ENCODE peak calls at places on chromosome 10, in six cellular contexts. One of them, this sample, is unnamed. For H3K9me3, the result is how much of the 10 kb centered on the place peaks cover.

GRCh38 chr10:59176241-59177030 is at the start of gene PHYHIPL:
- DNase-seq in neural progenitor cell: peak
- DNase-seq in OCI-LY7: no peak
- DNase-seq in tibial nerve: no peak
- DNase-seq in stomach: no peak
- DNase-seq in right lobe of liver: peak
- DNase-seq in this sample: no peak

GRCh38 chr10:34655286-34656170 is 159.6 kb downstream of the PARD3 start:
- DNase-seq in OCI-LY7: peak
- DNase-seq in tibial nerve: no peak
- DNase-seq in stomach: peak
- DNase-seq in right lobe of liver: no peak
- DNase-seq in neural progenitor cell: peak
- DNase-seq in this sample: peak

GRCh38 chr10:122120008-122120744 is 131.2 kb downstream of the TACC2 start:
- DNase-seq in tibial nerve: no peak
- DNase-seq in OCI-LY7: no peak
- DNase-seq in neural progenitor cell: no peak
- DNase-seq in right lobe of liver: no peak
- DNase-seq in stomach: no peak
- DNase-seq in this sample: no peak

GRCh38 chr10:91410638-91411367 is 659 bp downstream of the HECTD2 start:
- DNase-seq in right lobe of liver: no peak
- DNase-seq in neural progenitor cell: peak
- DNase-seq in tibial nerve: no peak
- DNase-seq in OCI-LY7: no peak
- DNase-seq in stomach: no peak
- DNase-seq in this sample: no peak

GRCh38 chr10:64091889-64092288 is 570.7 kb downstream of the REEP3 start:
- DNase-seq in stomach: no peak
- DNase-seq in right lobe of liver: no peak
- DNase-seq in neural progenitor cell: peak
- DNase-seq in tibial nerve: no peak
- DNase-seq in OCI-LY7: no peak
- DNase-seq in this sample: no peak

GRCh38 chr10:42864575-42864974 is 82.0 kb downstream of the BMS1 start:
- DNase-seq in neural progenitor cell: peak
- DNase-seq in stomach: no peak
- DNase-seq in right lobe of liver: no peak
- DNase-seq in OCI-LY7: peak
- DNase-seq in tibial nerve: no peak
- DNase-seq in this sample: no peak

GRCh38 chr10:59362991-59363390 is 642 bp upstream of the FAM13C start:
- DNase-seq in neural progenitor cell: peak
- DNase-seq in stomach: peak
- DNase-seq in tibial nerve: peak
- DNase-seq in OCI-LY7: no peak
- DNase-seq in right lobe of liver: peak
- DNase-seq in this sample: peak

GRCh38 chr10:132337019-132337418 is 5.0 kb downstream of the LRRC27 start:
- DNase-seq in right lobe of liver: no peak
- DNase-seq in stomach: peak
- DNase-seq in tibial nerve: no peak
- DNase-seq in neural progenitor cell: peak
- DNase-seq in OCI-LY7: peak
- DNase-seq in this sample: no peak

GRCh38 chr10:43913676-43914235 is 265.1 kb upstream of the ZNF32 start:
- DNase-seq in OCI-LY7: peak
- DNase-seq in neural progenitor cell: no peak
- DNase-seq in stomach: no peak
- DNase-seq in right lobe of liver: peak
- DNase-seq in tibial nerve: no peak
- DNase-seq in this sample: no peak

GRCh38 chr10:54067361-54067760 is 733.7 kb downstream of the PCDH15 start:
- DNase-seq in OCI-LY7: no peak
- DNase-seq in tibial nerve: no peak
- DNase-seq in right lobe of liver: no peak
- DNase-seq in stomach: no peak
- DNase-seq in neural progenitor cell: no peak
- DNase-seq in this sample: no peak

DNA sequence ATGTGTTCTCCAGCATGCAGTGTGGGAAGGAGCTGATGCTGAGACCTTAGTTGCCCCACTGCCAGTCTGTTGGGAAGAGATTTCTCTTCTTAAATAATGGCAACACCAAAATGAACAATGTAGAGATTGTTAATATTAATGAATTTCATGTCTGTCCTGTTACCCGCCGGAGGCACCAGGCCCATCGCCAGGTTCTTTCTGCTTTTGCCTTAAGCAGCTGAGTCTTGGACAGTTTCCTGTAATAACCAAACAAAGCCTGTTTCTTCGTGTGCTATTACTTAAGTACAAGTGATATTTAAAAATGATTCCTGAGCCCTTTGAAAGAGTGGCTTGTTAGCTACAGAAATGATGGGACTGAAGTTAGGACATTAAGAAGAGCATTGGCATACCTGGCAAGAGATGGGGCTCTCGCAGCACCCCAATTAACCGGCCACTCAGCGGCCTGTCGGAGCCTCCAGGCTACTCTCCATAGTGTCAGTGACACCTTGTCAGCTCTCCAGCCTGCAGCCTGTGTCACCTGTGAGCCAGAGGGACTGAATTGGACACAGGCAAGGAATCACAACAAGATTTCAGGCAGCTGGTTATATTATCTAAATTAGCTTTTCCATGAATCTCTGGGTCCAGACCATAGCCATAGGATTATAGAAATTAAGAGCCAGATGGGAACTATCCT is 142.0 kb downstream of the CELF2 start:
- DNase-seq in right lobe of liver: no peak
- DNase-seq in OCI-LY7: no peak
- DNase-seq in tibial nerve: no peak
- DNase-seq in neural progenitor cell: no peak
- DNase-seq in stomach: no peak
- DNase-seq in this sample: no peak
- H3K27ac ChIP-seq in right lobe of liver: no peak
- H3K27ac ChIP-seq in OCI-LY7: no peak
- H3K27ac ChIP-seq in tibial nerve: peak
- H3K27ac ChIP-seq in neural progenitor cell: no peak
- H3K27ac ChIP-seq in stomach: no peak
- H3K27ac ChIP-seq in this sample: no peak

GRCh38 chr10:30977385-30977784 is 54.3 kb downstream of the ZNF438 start:
- DNase-seq in stomach: no peak
- DNase-seq in tibial nerve: no peak
- DNase-seq in neural progenitor cell: no peak
- DNase-seq in right lobe of liver: no peak
- DNase-seq in OCI-LY7: no peak
- DNase-seq in this sample: no peak

GRCh38 chr10:30985552-30985951 is 46.1 kb downstream of the ZNF438 start:
- DNase-seq in OCI-LY7: no peak
- DNase-seq in stomach: no peak
- DNase-seq in tibial nerve: no peak
- DNase-seq in right lobe of liver: no peak
- DNase-seq in neural progenitor cell: no peak
- DNase-seq in this sample: no peak

GRCh38 chr10:30984563-30985328 is 46.9 kb downstream of the ZNF438 start:
- DNase-seq in right lobe of liver: no peak
- DNase-seq in neural progenitor cell: no peak
- DNase-seq in tibial nerve: no peak
- DNase-seq in OCI-LY7: no peak
- DNase-seq in stomach: no peak
- DNase-seq in this sample: peak

GRCh38 chr10:30979956-30980355 is 51.7 kb downstream of the ZNF438 start:
- DNase-seq in tibial nerve: no peak
- DNase-seq in OCI-LY7: no peak
- DNase-seq in right lobe of liver: no peak
- DNase-seq in neural progenitor cell: no peak
- DNase-seq in stomach: no peak
- DNase-seq in this sample: no peak

DNA sequence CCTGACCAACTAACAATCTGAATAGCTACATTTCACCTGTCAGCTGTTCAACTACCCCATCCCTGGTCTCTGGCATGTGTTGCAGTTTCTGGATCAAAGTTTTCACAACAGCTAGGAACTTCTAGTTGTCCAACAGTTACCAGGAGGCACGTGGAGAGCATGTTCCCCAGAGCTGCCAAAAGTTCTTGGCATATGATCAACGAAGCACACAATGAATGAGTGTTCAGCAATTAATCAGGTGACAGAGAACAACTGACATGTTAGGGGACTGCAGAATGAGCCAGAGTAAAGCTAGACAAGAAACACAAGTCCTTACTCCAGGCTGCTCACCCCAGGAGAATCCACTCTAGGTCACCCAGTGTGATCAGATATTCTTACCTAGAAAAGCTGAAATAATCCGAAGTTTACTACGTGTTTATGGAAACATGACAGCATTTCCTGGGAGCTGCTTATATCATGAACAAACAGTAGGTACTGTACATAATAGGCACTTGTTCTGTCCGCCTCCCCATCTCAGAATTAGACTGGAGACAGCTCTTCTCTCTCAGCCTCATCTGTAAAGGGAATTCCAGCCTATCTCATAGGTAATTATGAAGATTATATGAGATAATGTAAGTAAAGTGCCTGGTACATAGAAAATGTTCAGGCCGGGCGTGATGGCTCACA is 50.6 kb downstream of the ZNF438 start:
- DNase-seq in tibial nerve: peak
- DNase-seq in neural progenitor cell: no peak
- DNase-seq in stomach: peak
- DNase-seq in OCI-LY7: no peak
- DNase-seq in right lobe of liver: peak
- DNase-seq in this sample: no peak
- H3K9me3 ChIP-seq in tibial nerve: under half
- H3K9me3 ChIP-seq in neural progenitor cell: under half
- H3K9me3 ChIP-seq in stomach: under half
- H3K9me3 ChIP-seq in OCI-LY7: under half
- H3K9me3 ChIP-seq in right lobe of liver: under half
- H3K9me3 ChIP-seq in this sample: under half

GRCh38 chr10:124062390-124062789 is 31.0 kb downstream of the CHST15 start:
- DNase-seq in OCI-LY7: no peak
- DNase-seq in stomach: no peak
- DNase-seq in right lobe of liver: no peak
- DNase-seq in neural progenitor cell: no peak
- DNase-seq in tibial nerve: no peak
- DNase-seq in this sample: no peak

GRCh38 chr10:124064676-124065075 is 28.7 kb downstream of the CHST15 start:
- DNase-seq in OCI-LY7: peak
- DNase-seq in right lobe of liver: no peak
- DNase-seq in stomach: no peak
- DNase-seq in neural progenitor cell: no peak
- DNase-seq in tibial nerve: no peak
- DNase-seq in this sample: no peak

GRCh38 chr10:124064158-124064603 is 29.2 kb downstream of the CHST15 start:
- DNase-seq in stomach: no peak
- DNase-seq in neural progenitor cell: no peak
- DNase-seq in tibial nerve: no peak
- DNase-seq in OCI-LY7: no peak
- DNase-seq in right lobe of liver: no peak
- DNase-seq in this sample: no peak

GRCh38 chr10:124065382-124066155 is 27.8 kb downstream of the CHST15 start:
- DNase-seq in OCI-LY7: no peak
- DNase-seq in neural progenitor cell: peak
- DNase-seq in right lobe of liver: no peak
- DNase-seq in stomach: no peak
- DNase-seq in tibial nerve: no peak
- DNase-seq in this sample: no peak

DNA sequence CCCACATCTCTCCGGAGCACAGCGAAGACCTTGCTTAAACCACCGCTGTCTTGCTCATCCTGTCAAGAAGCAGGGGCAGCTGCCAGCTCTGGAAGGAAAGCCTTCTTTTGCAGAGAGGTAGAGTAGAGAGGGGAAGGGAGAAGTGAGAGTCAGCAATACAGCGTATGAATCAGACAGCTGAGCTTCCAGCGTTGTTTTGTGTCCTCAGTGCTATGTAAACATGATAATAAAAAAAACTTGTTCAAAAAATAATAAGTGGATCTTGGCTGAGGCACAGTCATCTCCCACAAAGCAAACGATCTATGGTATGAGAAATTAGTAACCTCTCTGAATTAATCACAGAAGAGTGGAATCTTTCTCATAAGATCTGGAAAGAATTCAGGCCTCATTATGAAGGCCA is 29.7 kb downstream of the CHST15 start:
- DNase-seq in OCI-LY7: peak
- DNase-seq in neural progenitor cell: no peak
- DNase-seq in tibial nerve: no peak
- DNase-seq in stomach: no peak
- DNase-seq in right lobe of liver: no peak
- DNase-seq in this sample: peak
- H3K27ac ChIP-seq in OCI-LY7: peak
- H3K27ac ChIP-seq in neural progenitor cell: no peak
- H3K27ac ChIP-seq in tibial nerve: peak
- H3K27ac ChIP-seq in stomach: peak
- H3K27ac ChIP-seq in right lobe of liver: peak
- H3K27ac ChIP-seq in this sample: no peak

GRCh38 chr10:12719365-12719764 is 282.1 kb downstream of the CCDC3 start:
- DNase-seq in neural progenitor cell: no peak
- DNase-seq in tibial nerve: no peak
- DNase-seq in stomach: no peak
- DNase-seq in OCI-LY7: no peak
- DNase-seq in right lobe of liver: no peak
- DNase-seq in this sample: no peak

GRCh38 chr10:12717981-12718707 is 283.4 kb downstream of the CCDC3 start:
- DNase-seq in right lobe of liver: no peak
- DNase-seq in neural progenitor cell: peak
- DNase-seq in tibial nerve: no peak
- DNase-seq in stomach: no peak
- DNase-seq in OCI-LY7: no peak
- DNase-seq in this sample: no peak

GRCh38 chr10:12721334-12721733 is 280.2 kb downstream of the CCDC3 start:
- DNase-seq in tibial nerve: no peak
- DNase-seq in neural progenitor cell: no peak
- DNase-seq in OCI-LY7: no peak
- DNase-seq in stomach: no peak
- DNase-seq in right lobe of liver: no peak
- DNase-seq in this sample: no peak

GRCh38 chr10:12723240-12723639 is 278.3 kb downstream of the CCDC3 start:
- DNase-seq in neural progenitor cell: no peak
- DNase-seq in OCI-LY7: no peak
- DNase-seq in tibial nerve: no peak
- DNase-seq in stomach: no peak
- DNase-seq in right lobe of liver: no peak
- DNase-seq in this sample: no peak

DNA sequence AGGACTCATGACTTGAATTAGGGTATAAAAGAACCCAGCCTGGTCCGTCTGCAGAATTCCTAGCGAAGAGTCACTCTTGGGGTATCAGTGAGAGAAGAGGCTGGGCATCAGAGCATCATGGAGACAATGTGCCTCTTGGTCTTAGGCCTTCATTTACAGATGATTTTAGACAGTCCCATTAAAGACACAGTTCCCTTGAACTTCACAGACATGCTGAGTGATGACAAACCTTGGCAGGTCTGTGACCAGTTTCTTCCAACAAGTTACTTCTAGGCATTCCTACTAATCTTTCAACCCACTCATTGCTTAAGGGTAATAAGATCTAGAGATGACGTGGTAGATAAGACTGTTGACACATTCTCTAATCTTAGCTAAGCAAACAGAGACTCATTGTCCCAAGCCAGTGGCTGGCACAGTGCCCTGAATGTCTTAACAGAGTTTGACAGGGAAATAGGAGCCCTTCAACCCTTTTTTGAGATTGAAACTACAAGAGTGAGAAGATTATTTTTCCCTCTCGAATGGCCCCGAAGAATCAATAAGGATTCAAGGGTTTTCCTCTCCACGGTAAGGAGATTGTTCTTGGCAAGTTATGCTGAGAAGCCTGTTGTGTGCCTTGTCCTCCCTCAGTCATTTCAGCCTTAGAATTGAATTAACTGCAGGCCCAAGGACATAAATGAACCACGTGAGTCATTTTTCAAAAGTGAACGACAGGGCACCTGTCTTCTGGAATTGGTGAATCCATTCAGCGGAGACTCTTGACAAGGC is 281.1 kb downstream of the CCDC3 start:
- DNase-seq in neural progenitor cell: no peak
- DNase-seq in right lobe of liver: peak
- DNase-seq in OCI-LY7: no peak
- DNase-seq in tibial nerve: peak
- DNase-seq in stomach: peak
- DNase-seq in this sample: peak
- H3K9me3 ChIP-seq in neural progenitor cell: under half
- H3K9me3 ChIP-seq in right lobe of liver: under half
- H3K9me3 ChIP-seq in OCI-LY7: under half
- H3K9me3 ChIP-seq in tibial nerve: under half
- H3K9me3 ChIP-seq in stomach: under half
- H3K9me3 ChIP-seq in this sample: under half

This sample was measured in SJSA1.